ENCODE peak calls at places on chromosome 15, in five cellular contexts. One of them, this sample, is unnamed.

GRCh38 chr15:76588811-76589747 is 252.5 kb downstream of the ISL2 start:
- DNase-seq in NCI-H1105 treated with DMSO at 0.1 percent for 48 hours: no peak
- DNase-seq in AG08396: no peak
- DNase-seq in CD8-positive, alpha-beta memory T cell: no peak
- DNase-seq in stimulated activated CD4-positive, alpha-beta T cell treated with anti-CD3 and anti-CD28 coated beads, TNF-alpha, amount 100 ng/mL, for 1 hour: no peak
- DNase-seq in this sample: no peak

GRCh38 chr15:100694381-100695012 is 92.1 kb downstream of the ASB7 start:
- DNase-seq in AG08396: no peak
- DNase-seq in NCI-H1105 treated with DMSO at 0.1 percent for 48 hours: no peak
- DNase-seq in CD8-positive, alpha-beta memory T cell: no peak
- DNase-seq in stimulated activated CD4-positive, alpha-beta T cell treated with anti-CD3 and anti-CD28 coated beads, TNF-alpha, amount 100 ng/mL, for 1 hour: no peak
- DNase-seq in this sample: no peak

GRCh38 chr15:75694241-75695182 is 18.1 kb downstream of the CSPG4 start:
- DNase-seq in CD8-positive, alpha-beta memory T cell: no peak
- DNase-seq in NCI-H1105 treated with DMSO at 0.1 percent for 48 hours: peak
- DNase-seq in stimulated activated CD4-positive, alpha-beta T cell treated with anti-CD3 and anti-CD28 coated beads, TNF-alpha, amount 100 ng/mL, for 1 hour: no peak
- DNase-seq in AG08396: peak
- DNase-seq in this sample: peak

GRCh38 chr15:57676578-57676977 is 29.9 kb upstream of the POLR2M start:
- DNase-seq in stimulated activated CD4-positive, alpha-beta T cell treated with anti-CD3 and anti-CD28 coated beads, TNF-alpha, amount 100 ng/mL, for 1 hour: no peak
- DNase-seq in AG08396: no peak
- DNase-seq in CD8-positive, alpha-beta memory T cell: no peak
- DNase-seq in NCI-H1105 treated with DMSO at 0.1 percent for 48 hours: no peak
- DNase-seq in this sample: no peak

GRCh38 chr15:40285151-40285898 is 2.5 kb upstream of the ANKRD63 start:
- DNase-seq in stimulated activated CD4-positive, alpha-beta T cell treated with anti-CD3 and anti-CD28 coated beads, TNF-alpha, amount 100 ng/mL, for 1 hour: no peak
- DNase-seq in NCI-H1105 treated with DMSO at 0.1 percent for 48 hours: no peak
- DNase-seq in AG08396: peak
- DNase-seq in CD8-positive, alpha-beta memory T cell: no peak
- DNase-seq in this sample: no peak

GRCh38 chr15:67792250-67792942 is 32.9 kb upstream of the SKOR1 start:
- DNase-seq in CD8-positive, alpha-beta memory T cell: no peak
- DNase-seq in AG08396: no peak
- DNase-seq in stimulated activated CD4-positive, alpha-beta T cell treated with anti-CD3 and anti-CD28 coated beads, TNF-alpha, amount 100 ng/mL, for 1 hour: no peak
- DNase-seq in NCI-H1105 treated with DMSO at 0.1 percent for 48 hours: no peak
- DNase-seq in this sample: no peak

GRCh38 chr15:51401872-51402517 is 60.5 kb downstream of the GLDN start:
- DNase-seq in stimulated activated CD4-positive, alpha-beta T cell treated with anti-CD3 and anti-CD28 coated beads, TNF-alpha, amount 100 ng/mL, for 1 hour: no peak
- DNase-seq in NCI-H1105 treated with DMSO at 0.1 percent for 48 hours: no peak
- DNase-seq in CD8-positive, alpha-beta memory T cell: no peak
- DNase-seq in AG08396: peak
- DNase-seq in this sample: no peak

GRCh38 chr15:40743921-40744809 is 10.9 kb downstream of the RMDN3 start:
- DNase-seq in CD8-positive, alpha-beta memory T cell: peak
- DNase-seq in NCI-H1105 treated with DMSO at 0.1 percent for 48 hours: no peak
- DNase-seq in stimulated activated CD4-positive, alpha-beta T cell treated with anti-CD3 and anti-CD28 coated beads, TNF-alpha, amount 100 ng/mL, for 1 hour: no peak
- DNase-seq in AG08396: peak
- DNase-seq in this sample: no peak

GRCh38 chr15:90268415-90268814 is 2.9 kb downstream of the NGRN start:
- DNase-seq in AG08396: no peak
- DNase-seq in NCI-H1105 treated with DMSO at 0.1 percent for 48 hours: no peak
- DNase-seq in stimulated activated CD4-positive, alpha-beta T cell treated with anti-CD3 and anti-CD28 coated beads, TNF-alpha, amount 100 ng/mL, for 1 hour: no peak
- DNase-seq in CD8-positive, alpha-beta memory T cell: no peak
- DNase-seq in this sample: peak

GRCh38 chr15:66940368-66940767 is 125.0 kb upstream of the SMAD3 start:
- DNase-seq in AG08396: no peak
- DNase-seq in CD8-positive, alpha-beta memory T cell: no peak
- DNase-seq in stimulated activated CD4-positive, alpha-beta T cell treated with anti-CD3 and anti-CD28 coated beads, TNF-alpha, amount 100 ng/mL, for 1 hour: no peak
- DNase-seq in NCI-H1105 treated with DMSO at 0.1 percent for 48 hours: no peak
- DNase-seq in this sample: no peak

GRCh38 chr15:81329446-81329845 is 5.5 kb upstream of the STARD5 start:
- DNase-seq in NCI-H1105 treated with DMSO at 0.1 percent for 48 hours: no peak
- DNase-seq in CD8-positive, alpha-beta memory T cell: no peak
- DNase-seq in stimulated activated CD4-positive, alpha-beta T cell treated with anti-CD3 and anti-CD28 coated beads, TNF-alpha, amount 100 ng/mL, for 1 hour: no peak
- DNase-seq in AG08396: no peak
- DNase-seq in this sample: no peak

GRCh38 chr15:36389107-36389506 is 190.3 kb upstream of the CDIN1 start:
- DNase-seq in stimulated activated CD4-positive, alpha-beta T cell treated with anti-CD3 and anti-CD28 coated beads, TNF-alpha, amount 100 ng/mL, for 1 hour: no peak
- DNase-seq in CD8-positive, alpha-beta memory T cell: no peak
- DNase-seq in AG08396: no peak
- DNase-seq in NCI-H1105 treated with DMSO at 0.1 percent for 48 hours: no peak
- DNase-seq in this sample: no peak

GRCh38 chr15:92492556-92492955 is 98.9 kb downstream of the ST8SIA2 start:
- DNase-seq in NCI-H1105 treated with DMSO at 0.1 percent for 48 hours: no peak
- DNase-seq in CD8-positive, alpha-beta memory T cell: no peak
- DNase-seq in stimulated activated CD4-positive, alpha-beta T cell treated with anti-CD3 and anti-CD28 coated beads, TNF-alpha, amount 100 ng/mL, for 1 hour: no peak
- DNase-seq in AG08396: no peak
- DNase-seq in this sample: no peak

GRCh38 chr15:36239509-36239908 is 339.9 kb upstream of the CDIN1 start:
- DNase-seq in CD8-positive, alpha-beta memory T cell: no peak
- DNase-seq in AG08396: no peak
- DNase-seq in stimulated activated CD4-positive, alpha-beta T cell treated with anti-CD3 and anti-CD28 coated beads, TNF-alpha, amount 100 ng/mL, for 1 hour: no peak
- DNase-seq in NCI-H1105 treated with DMSO at 0.1 percent for 48 hours: no peak
- DNase-seq in this sample: no peak

GRCh38 chr15:83746231-83746630 is 92.3 kb downstream of the ADAMTSL3 start:
- DNase-seq in AG08396: no peak
- DNase-seq in stimulated activated CD4-positive, alpha-beta T cell treated with anti-CD3 and anti-CD28 coated beads, TNF-alpha, amount 100 ng/mL, for 1 hour: no peak
- DNase-seq in NCI-H1105 treated with DMSO at 0.1 percent for 48 hours: no peak
- DNase-seq in CD8-positive, alpha-beta memory T cell: no peak
- DNase-seq in this sample: no peak

GRCh38 chr15:85500729-85501128 is 120.3 kb downstream of the AKAP13 start:
- DNase-seq in stimulated activated CD4-positive, alpha-beta T cell treated with anti-CD3 and anti-CD28 coated beads, TNF-alpha, amount 100 ng/mL, for 1 hour: no peak
- DNase-seq in NCI-H1105 treated with DMSO at 0.1 percent for 48 hours: no peak
- DNase-seq in AG08396: no peak
- DNase-seq in CD8-positive, alpha-beta memory T cell: no peak
- DNase-seq in this sample: no peak

GRCh38 chr15:77839431-77839830 is 206.7 kb upstream of the LINGO1 start:
- DNase-seq in AG08396: no peak
- DNase-seq in stimulated activated CD4-positive, alpha-beta T cell treated with anti-CD3 and anti-CD28 coated beads, TNF-alpha, amount 100 ng/mL, for 1 hour: no peak
- DNase-seq in CD8-positive, alpha-beta memory T cell: no peak
- DNase-seq in NCI-H1105 treated with DMSO at 0.1 percent for 48 hours: no peak
- DNase-seq in this sample: no peak

GRCh38 chr15:73946046-73946678 is 19.9 kb downstream of the LOXL1 start:
- DNase-seq in NCI-H1105 treated with DMSO at 0.1 percent for 48 hours: no peak
- DNase-seq in AG08396: no peak
- DNase-seq in stimulated activated CD4-positive, alpha-beta T cell treated with anti-CD3 and anti-CD28 coated beads, TNF-alpha, amount 100 ng/mL, for 1 hour: no peak
- DNase-seq in CD8-positive, alpha-beta memory T cell: no peak
- DNase-seq in this sample: no peak

GRCh38 chr15:89803941-89804800 is 10.5 kb downstream of the ANPEP start:
- DNase-seq in NCI-H1105 treated with DMSO at 0.1 percent for 48 hours: no peak
- DNase-seq in stimulated activated CD4-positive, alpha-beta T cell treated with anti-CD3 and anti-CD28 coated beads, TNF-alpha, amount 100 ng/mL, for 1 hour: no peak
- DNase-seq in AG08396: no peak
- DNase-seq in CD8-positive, alpha-beta memory T cell: no peak
- DNase-seq in this sample: no peak

GRCh38 chr15:80893777-80894176 is 95.8 kb downstream of the MESD start:
- DNase-seq in CD8-positive, alpha-beta memory T cell: no peak
- DNase-seq in NCI-H1105 treated with DMSO at 0.1 percent for 48 hours: no peak
- DNase-seq in stimulated activated CD4-positive, alpha-beta T cell treated with anti-CD3 and anti-CD28 coated beads, TNF-alpha, amount 100 ng/mL, for 1 hour: no peak
- DNase-seq in AG08396: no peak
- DNase-seq in this sample: no peak

GRCh38 chr15:70802629-70803028 is 39.3 kb upstream of the UACA start:
- DNase-seq in CD8-positive, alpha-beta memory T cell: no peak
- DNase-seq in NCI-H1105 treated with DMSO at 0.1 percent for 48 hours: no peak
- DNase-seq in stimulated activated CD4-positive, alpha-beta T cell treated with anti-CD3 and anti-CD28 coated beads, TNF-alpha, amount 100 ng/mL, for 1 hour: no peak
- DNase-seq in AG08396: no peak
- DNase-seq in this sample: no peak

GRCh38 chr15:64720188-64720587 is 55.2 kb downstream of the RBPMS2 start:
- DNase-seq in CD8-positive, alpha-beta memory T cell: no peak
- DNase-seq in AG08396: no peak
- DNase-seq in NCI-H1105 treated with DMSO at 0.1 percent for 48 hours: no peak
- DNase-seq in stimulated activated CD4-positive, alpha-beta T cell treated with anti-CD3 and anti-CD28 coated beads, TNF-alpha, amount 100 ng/mL, for 1 hour: no peak
- DNase-seq in this sample: no peak

GRCh38 chr15:62299541-62299940 is 134.5 kb upstream of the C2CD4B start:
- DNase-seq in AG08396: no peak
- DNase-seq in NCI-H1105 treated with DMSO at 0.1 percent for 48 hours: no peak
- DNase-seq in CD8-positive, alpha-beta memory T cell: no peak
- DNase-seq in stimulated activated CD4-positive, alpha-beta T cell treated with anti-CD3 and anti-CD28 coated beads, TNF-alpha, amount 100 ng/mL, for 1 hour: no peak
- DNase-seq in this sample: no peak

GRCh38 chr15:49327927-49328326 is 95.1 kb upstream of the FGF7 start:
- DNase-seq in AG08396: no peak
- DNase-seq in NCI-H1105 treated with DMSO at 0.1 percent for 48 hours: no peak
- DNase-seq in CD8-positive, alpha-beta memory T cell: no peak
- DNase-seq in stimulated activated CD4-positive, alpha-beta T cell treated with anti-CD3 and anti-CD28 coated beads, TNF-alpha, amount 100 ng/mL, for 1 hour: no peak
- DNase-seq in this sample: no peak

This sample was measured in NCI-H345.